ENCODE peak calls at places on chromosomes 11 and 22, in ten cellular contexts. Y is activated CD8-positive, alpha-beta T cell treated with anti-CD3 and anti-CD28 coated beads, Interleukin-2, amount 10 ng/mL, durations not matched to agents 7 days and 5 days; M is dorsolateral prefrontal cortex; Z is GM10248; K is left ventricle myocardium superior; A is substantia nigra; J is myocyte; W is esophagus squamous epithelium; E is sigmoid colon; P is RCC 7860. H is an unnamed sample.

GRCh38 chr22:45678961-45679912 is 7.6 kb downstream of the ATXN10 start:
- DNase-seq in Y (no peak), M (no peak), Z (peak; percentile 26), K (no peak), A (no peak), J (no peak), W (no peak), E (no peak), P (peak; percentile 35), H (no peak)

GRCh38 chr22:42688241-42688913 is 32.3 kb downstream of the A4GALT start:
- DNase-seq in Y (no peak), M (peak; percentile 53), Z (no peak), K (peak; percentile 90), A (peak; percentile 57), J (peak; percentile 99), W (no peak), E (peak; percentile 98), P (peak; percentile 69), H (no peak)

GRCh38 chr11:1832989-1833365 is 1.8 kb upstream of the SYT8 start:
- DNase-seq in Y (no peak), M (no peak), Z (no peak), K (peak; percentile 27), A (no peak), J (no peak), W (no peak), E (no peak), P (no peak), H (no peak)

GRCh38 chr11:83573097-83573496 is 286.9 kb upstream of the CCDC90B start:
- DNase-seq in Y (no peak), M (no peak), Z (no peak), K (no peak), A (no peak), J (no peak), W (no peak), E (no peak), P (no peak), H (no peak)

GRCh38 chr11:122642472-122642922 is 13.0 kb upstream of the UBASH3B start:
- DNase-seq in Y (no peak), M (no peak), Z (no peak), K (no peak), A (no peak), J (peak; percentile 78), W (no peak), E (no peak), P (peak; percentile 99), H (no peak)

GRCh38 chr11:79902493-79902892 is 461.7 kb upstream of the TENM4 start:
- DNase-seq in Y (no peak), M (no peak), Z (no peak), K (no peak), A (no peak), J (peak; percentile 10), W (no peak), E (no peak), P (peak; percentile 11), H (no peak)

GRCh38 chr11:116657842-116658825 is 114.7 kb downstream of the BUD13 start:
- DNase-seq in Y (no peak), M (no peak), Z (no peak), K (no peak), A (no peak), J (no peak), W (no peak), E (no peak), P (no peak), H (no peak)

GRCh38 chr22:38614331-38615122 is 41.7 kb downstream of the FAM227A start:
- DNase-seq in Y (no peak), M (no peak), Z (peak; percentile 26), K (no peak), A (no peak), J (peak; percentile 53), W (no peak), E (no peak), P (no peak), H (no peak)

GRCh38 chr11:2204361-2205213 is 33.0 kb upstream of the TH start:
- DNase-seq in Y (no peak), M (peak; percentile 14), Z (no peak), K (no peak), A (no peak), J (no peak), W (no peak), E (peak; percentile 32), P (no peak), H (no peak)

GRCh38 chr22:47395481-47395880 is 633.0 kb downstream of the TBC1D22A start:
- DNase-seq in Y (no peak), M (no peak), Z (no peak), K (no peak), A (no peak), J (peak; percentile 30), W (no peak), E (no peak), P (peak; percentile 51), H (no peak)

GRCh38 chr11:113096661-113097060 is 135.4 kb downstream of the NCAM1 start:
- DNase-seq in Y (no peak), M (no peak), Z (no peak), K (no peak), A (no peak), J (no peak), W (no peak), E (no peak), P (no peak), H (no peak)

GRCh38 chr22:36546092-36546804 is 17.3 kb upstream of the EIF3D start:
- DNase-seq in Y (peak; percentile 50), M (peak; percentile 59), Z (peak; percentile 65), K (peak; percentile 37), A (peak; percentile 4), J (peak; percentile 50), W (no peak), E (no peak), P (no peak), H (no peak)

GRCh38 chr11:71138737-71139425 is 113.5 kb downstream of the SHANK2 start:
- DNase-seq in Y (no peak), M (no peak), Z (no peak), K (no peak), A (peak; percentile 33), J (no peak), W (no peak), E (no peak), P (no peak), H (no peak)

GRCh38 chr11:119728226-119728626 is 774 bp downstream of the NECTIN1 start:
- DNase-seq in Y (no peak), M (no peak), Z (peak; percentile 44), K (no peak), A (no peak), J (no peak), W (no peak), E (no peak), P (no peak), H (no peak)

GRCh38 chr22:46001046-46001425 is 24.1 kb upstream of the WNT7B start:
- DNase-seq in Y (no peak), M (no peak), Z (no peak), K (no peak), A (no peak), J (no peak), W (no peak), E (no peak), P (no peak), H (no peak)

GRCh38 chr22:38316340-38317236 is 645 bp downstream of the CSNK1E start:
- DNase-seq in Y (peak; percentile 56), M (peak; percentile 73), Z (peak; percentile 64), K (peak; percentile 84), A (peak; percentile 87), J (peak; percentile 68), W (no peak), E (peak; percentile 87), P (no peak), H (peak; percentile 64)

GRCh38 chr11:32723332-32723731 is 71.1 kb downstream of the CCDC73 start:
- DNase-seq in Y (no peak), M (no peak), Z (no peak), K (no peak), A (no peak), J (no peak), W (no peak), E (no peak), P (no peak), H (no peak)

GRCh38 chr22:40499187-40499753 is 128.9 kb downstream of the SGSM3 start:
- DNase-seq in Y (no peak), M (no peak), Z (peak; percentile 36), K (no peak), A (no peak), J (peak; percentile 70), W (no peak), E (no peak), P (peak; percentile 99), H (no peak)

GRCh38 chr11:94746721-94747120 is 21.4 kb upstream of the AMOTL1 start:
- DNase-seq in Y (no peak), M (no peak), Z (no peak), K (no peak), A (no peak), J (no peak), W (no peak), E (no peak), P (no peak), H (no peak)

GRCh38 chr11:114775849-114776621 is 97.7 kb downstream of the NXPE2 start:
- DNase-seq in Y (no peak), M (peak; percentile 38), Z (no peak), K (peak; percentile 31), A (no peak), J (no peak), W (no peak), E (no peak), P (no peak), H (no peak)

GRCh38 chr11:69463181-69463891 is 18.1 kb upstream of the LINC01488 start:
- DNase-seq in Y (no peak), M (no peak), Z (no peak), K (peak; percentile 64), A (no peak), J (peak; percentile 54), W (no peak), E (no peak), P (no peak), H (no peak)

GRCh38 chr22:49100764-49101163 is 726.9 kb downstream of the BRD1 start:
- DNase-seq in Y (no peak), M (no peak), Z (no peak), K (no peak), A (no peak), J (no peak), W (no peak), E (no peak), P (no peak), H (no peak)

GRCh38 chr11:11427185-11427944 is 74.3 kb upstream of the CSNK2A3 start:
- DNase-seq in Y (no peak), M (no peak), Z (no peak), K (no peak), A (peak; percentile 7), J (peak; percentile 94), W (no peak), E (no peak), P (no peak), H (no peak)

H was measured in natural killer cell.